ENCODE peak calls at places on chromosome 17, in four cellular contexts. I, M, W and G are unnamed samples.

GRCh38 chr17:76199466-76199865 is 40.8 kb downstream of the RNF157 start:
- DNase-seq in M (no peak), I (no peak), W (no peak), G (no peak)

GRCh38 chr17:73338050-73338491 is 26.3 kb upstream of the CDC42EP4 start:
- DNase-seq in W (peak; percentile 38), M (no peak), I (no peak), G (no peak)

GRCh38 chr17:71631483-71631882 is 489.3 kb upstream of the SOX9 start:
- DNase-seq in M (peak; percentile 51), I (no peak), W (no peak), G (no peak)

GRCh38 chr17:43834106-43834505 is 1.2 kb upstream of the MPP3 start:
- DNase-seq in W (no peak), M (no peak), I (no peak), G (no peak)

GRCh38 chr17:47687748-47688147 is 6.2 kb upstream of the TBKBP1 start:
- DNase-seq in W (peak; percentile 27), M (no peak), I (peak; percentile 83), G (peak; percentile 87)

GRCh38 chr17:47324224-47325020 is 667 bp downstream of the EFCAB13 start:
- DNase-seq in I (peak; percentile 69), M (no peak), W (no peak), G (peak; percentile 89)

GRCh38 chr17:74417178-74418045 is 14.5 kb upstream of the GPRC5C start:
- DNase-seq in W (no peak), I (peak; percentile 48), M (no peak), G (no peak)

GRCh38 chr17:3772764-3773163 is 28.2 kb downstream of the ITGAE start:
- DNase-seq in W (no peak), I (peak; percentile 72), M (no peak), G (peak; percentile 87)

GRCh38 chr17:70905796-70906195 is 736.5 kb downstream of the KCNJ2 start:
- DNase-seq in M (no peak), I (peak; percentile 24), W (no peak), G (no peak)

GRCh38 chr17:51684214-51684613 is 423.9 kb downstream of the UTP18 start:
- DNase-seq in M (no peak), I (no peak), W (no peak), G (peak; percentile 56)

GRCh38 chr17:45147581-45148182 is 593 bp upstream of the HEXIM1 start:
- DNase-seq in I (peak; percentile 98), M (peak; percentile 93), W (no peak), G (peak; percentile 96)

GRCh38 chr17:75416006-75416405 is 10.5 kb upstream of the GRB2 start:
- DNase-seq in M (no peak), I (no peak), W (no peak), G (no peak)

GRCh38 chr17:81717766-81718089 is 5.6 kb downstream of the SLC25A10 start:
- DNase-seq in M (no peak), I (no peak), W (no peak), G (no peak)

GRCh38 chr17:50219345-50219744 is 17.9 kb upstream of the COL1A1 start:
- DNase-seq in W (no peak), M (no peak), I (no peak), G (peak; percentile 49)

GRCh38 chr17:4789701-4789950 is 862 bp downstream of the GLTPD2 start:
- DNase-seq in I (no peak), M (no peak), W (no peak), G (no peak)

GRCh38 chr17:4786516-4786915 is 352 bp upstream of the VMO1 start:
- DNase-seq in M (no peak), W (no peak), I (no peak), G (no peak)

GRCh38 chr17:4789951-4790704 is 1.4 kb downstream of the GLTPD2 start:
- DNase-seq in I (peak; percentile 78), W (peak; percentile 98), M (peak; percentile 84), G (peak; percentile 93)

GRCh38 chr17:4788807-4789700 is at the start of gene GLTPD2:
- DNase-seq in W (peak; percentile 48), I (peak; percentile 61), M (no peak), G (peak; percentile 83)

DNA sequence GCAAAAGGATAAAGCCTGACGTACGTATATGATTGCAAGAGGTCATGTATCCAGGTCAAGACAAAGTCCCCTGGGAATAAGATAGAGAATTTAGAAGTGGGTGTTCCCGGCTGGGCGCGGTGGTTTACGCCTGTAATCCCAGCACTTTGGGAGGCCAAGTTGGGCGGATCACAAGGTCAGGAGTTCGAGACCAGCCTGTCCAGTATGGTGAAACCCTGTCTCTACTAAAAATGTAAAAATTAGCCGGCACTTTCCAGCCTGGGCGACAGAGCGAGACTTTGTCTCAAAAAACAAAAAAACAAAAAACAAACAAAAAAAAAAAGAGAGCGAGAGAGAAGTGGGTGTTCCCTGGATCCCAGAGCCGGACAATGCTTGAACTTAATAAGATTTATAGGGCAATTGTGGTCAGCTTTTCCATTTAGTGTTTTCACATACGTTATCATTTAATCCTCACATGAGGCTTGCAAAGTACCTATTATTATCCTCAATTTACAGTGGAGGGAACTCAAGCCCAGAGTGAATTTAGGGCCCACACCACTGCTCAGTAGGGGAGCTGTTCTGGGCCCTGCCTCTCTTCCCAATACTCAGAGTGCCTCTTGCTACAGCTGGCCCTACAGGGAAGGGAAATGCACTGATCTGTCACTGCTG is 481 bp upstream of the GLTPD2 start:
- DNase-seq in M (peak; percentile 27), I (no peak), W (no peak), G (no peak)
- H3K4me1 ChIP-seq in M (peaks cover 36% of the 10 kb centered on the region), I (peaks cover 2% of the 10 kb centered on the region), W (peaks cover 19% of the 10 kb centered on the region), G (no peaks in the 10 kb centered on the region)

DNA sequence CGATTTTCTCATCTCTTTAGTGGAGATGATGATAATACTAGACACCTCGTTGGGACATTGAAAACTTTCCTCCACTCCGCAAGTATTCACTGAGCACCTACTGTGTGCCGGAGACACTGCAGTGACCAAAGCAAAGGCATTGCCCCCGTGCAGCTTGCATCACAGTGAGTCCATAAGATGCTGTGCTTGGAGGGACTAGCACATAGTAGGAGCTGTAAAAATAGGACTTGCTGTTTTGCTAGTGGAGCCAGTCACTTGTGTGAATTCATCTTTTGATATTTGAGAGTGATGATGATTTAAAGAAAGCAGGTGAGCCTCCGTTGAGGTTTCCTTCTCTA is 5.3 kb upstream of the MAP2K3 start:
- DNase-seq in M (no peak), I (no peak), W (no peak), G (no peak)
- H3K4me1 ChIP-seq in M (peaks cover 21% of the 10 kb centered on the region), I (peaks cover 2% of the 10 kb centered on the region), W (peaks cover 23% of the 10 kb centered on the region), G (peaks cover 7% of the 10 kb centered on the region)

DNA sequence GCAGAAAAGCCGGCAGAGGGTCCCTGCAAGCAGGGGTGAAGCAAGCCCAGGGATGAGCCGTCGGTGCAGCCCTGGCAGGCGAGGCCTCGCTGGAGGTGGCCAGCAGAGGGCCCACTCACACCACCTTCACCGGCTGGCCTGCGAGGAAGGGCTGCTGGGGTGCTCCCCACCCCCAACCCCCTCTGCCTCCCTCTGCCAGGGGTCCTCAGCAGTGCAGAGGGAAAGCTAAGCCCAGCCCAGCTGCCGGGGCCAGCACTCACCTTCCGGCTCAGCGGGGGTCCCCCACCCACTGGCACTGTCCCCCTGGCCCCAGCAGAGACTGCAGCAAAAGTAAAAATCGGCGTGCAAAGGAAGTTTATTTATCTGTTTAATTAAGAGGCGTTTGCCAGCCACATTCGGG is 113.4 kb downstream of the ENGASE start:
- DNase-seq in M (peak; percentile 43), I (peak; percentile 64), W (peak; percentile 97), G (peak; percentile 93)
- H3K4me1 ChIP-seq in M (no peaks in the 10 kb centered on the region), I (peaks cover 4% of the 10 kb centered on the region), W (peaks cover 3% of the 10 kb centered on the region), G (no peaks in the 10 kb centered on the region)

DNA sequence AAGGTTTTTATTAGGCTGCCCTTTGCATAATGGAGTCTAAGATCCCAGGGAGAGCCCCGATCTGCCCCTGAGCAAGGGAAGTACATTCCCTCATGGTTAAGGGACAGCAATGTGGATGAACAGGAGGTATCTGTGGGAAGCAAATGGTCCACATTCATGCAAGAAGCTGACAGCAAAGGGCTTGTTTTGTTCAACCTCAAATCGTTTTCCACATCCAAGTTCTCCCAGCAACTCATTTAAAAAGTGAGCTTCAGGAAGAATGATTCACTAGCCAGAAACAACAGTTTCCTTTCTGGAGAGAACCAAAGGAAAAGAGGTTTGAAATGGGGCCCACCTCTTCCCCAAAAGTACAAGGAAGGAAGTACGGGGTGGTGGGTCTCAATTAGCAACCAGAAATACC is 9.4 kb downstream of the HSPB9 start:
- DNase-seq in M (no peak), W (no peak), I (no peak), G (no peak)
- H3K4me1 ChIP-seq in M (no peaks in the 10 kb centered on the region), W (peaks cover 17% of the 10 kb centered on the region), I (peaks cover 6% of the 10 kb centered on the region), G (peaks cover 27% of the 10 kb centered on the region)

GRCh38 chr17:8955560-8955959 is 9.9 kb downstream of the PIK3R5 start:
- DNase-seq in W (no peak), M (no peak), I (no peak), G (no peak)
- H3K4me1 ChIP-seq in W (no peaks in the 10 kb centered on the region), M (no peaks in the 10 kb centered on the region), I (no peaks in the 10 kb centered on the region), G (no peaks in the 10 kb centered on the region)

GRCh38 chr17:40354191-40355122 is 10.1 kb downstream of the GJD3 start:
- DNase-seq in W (no peak), M (no peak), I (no peak), G (peak; percentile 53)

GRCh38 chr17:40352044-40352778 is 12.3 kb downstream of the GJD3 start:
- DNase-seq in M (no peak), W (no peak), I (no peak), G (peak; percentile 44)

GRCh38 chr17:40351185-40352043 is 13.1 kb downstream of the GJD3 start:
- DNase-seq in M (no peak), W (peak; percentile 87), I (no peak), G (peak; percentile 63)

GRCh38 chr17:40350410-40351184 is 13.9 kb downstream of the GJD3 start:
- DNase-seq in I (peak; percentile 97), M (peak; percentile 58), W (peak; percentile 79), G (peak; percentile 71)

DNA sequence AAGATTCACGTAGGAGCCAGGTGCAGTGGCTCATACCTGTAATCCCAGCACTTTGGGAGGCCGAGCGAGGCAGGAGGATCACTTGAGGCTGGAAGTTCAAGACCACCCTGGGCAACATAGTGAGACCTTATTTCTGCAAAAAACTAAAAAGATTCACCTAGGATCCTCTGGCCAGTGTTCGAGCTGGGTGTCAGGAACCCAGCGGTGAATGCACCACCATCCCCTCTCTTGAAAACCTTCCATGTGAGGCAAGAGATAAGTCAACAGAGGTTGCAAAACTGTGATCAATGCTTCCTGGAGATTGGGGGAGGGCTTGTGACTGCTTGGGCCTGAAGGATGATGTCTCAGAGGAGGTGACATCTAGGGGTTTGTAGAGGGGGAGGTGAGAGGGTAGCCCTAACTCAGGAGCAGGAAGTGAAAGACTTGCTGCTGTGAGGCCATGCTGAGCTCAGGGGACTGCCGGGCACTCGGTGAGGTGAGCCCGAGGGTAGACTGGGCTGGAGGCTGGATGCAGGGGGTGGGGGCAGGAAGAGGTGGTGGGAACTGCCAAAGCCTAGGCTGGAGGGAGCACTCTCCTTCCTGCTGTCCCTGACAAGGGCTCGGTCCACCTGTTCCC is 11.7 kb downstream of the GJD3 start:
- DNase-seq in W (no peak), M (no peak), I (peak; percentile 60), G (peak; percentile 63)
- H3K4me1 ChIP-seq in W (peaks cover 81% of the 10 kb centered on the region), M (peaks cover 36% of the 10 kb centered on the region), I (peaks cover 17% of the 10 kb centered on the region), G (no peaks in the 10 kb centered on the region)